ENCODE peak calls at places on chromosomes 5 and 9, in ten cellular contexts. S, X, R, I, H, U, B, Y, K and F are unnamed samples.

GRCh38 chr5:39015743-39016586 is 58.2 kb downstream of the RICTOR start:
- DNase-seq in S (no peak), X (no peak), R (no peak), I (peak; percentile 86), H (peak; percentile 91), U (no peak), B (peak; percentile 56), Y (no peak), K (no peak), F (peak; percentile 30)

GRCh38 chr5:137758719-137759312 is 4.7 kb upstream of the HNRNPA0 start:
- DNase-seq in S (peak; percentile 35), X (no peak), R (no peak), I (no peak), H (peak; percentile 35), U (no peak), B (peak; percentile 30), Y (no peak), K (no peak), F (no peak)

GRCh38 chr9:3337515-3337914 is 188.3 kb downstream of the RFX3 start:
- DNase-seq in S (no peak), X (no peak), R (peak; percentile 16), I (peak; percentile 71), H (peak; percentile 80), U (peak; percentile 12), B (peak; percentile 85), Y (no peak), K (no peak), F (peak; percentile 7)

GRCh38 chr9:137811283-137811870 is 66.2 kb upstream of the CACNA1B start:
- DNase-seq in S (no peak), X (no peak), R (no peak), I (no peak), H (peak; percentile 69), U (no peak), B (no peak), Y (no peak), K (no peak), F (no peak)

GRCh38 chr9:115847245-115847644 is 306.3 kb upstream of the PAPPA start:
- DNase-seq in S (no peak), X (no peak), R (no peak), I (peak; percentile 69), H (peak; percentile 78), U (no peak), B (peak; percentile 52), Y (no peak), K (no peak), F (no peak)

GRCh38 chr5:166068547-166069335 is 2222.7 kb upstream of the WWC1 start:
- DNase-seq in S (no peak), X (no peak), R (no peak), I (no peak), H (no peak), U (no peak), B (no peak), Y (no peak), K (no peak), F (no peak)

GRCh38 chr9:27450752-27451151 is 73.3 kb upstream of the IFNK start:
- DNase-seq in S (no peak), X (no peak), R (no peak), I (no peak), H (no peak), U (no peak), B (no peak), Y (no peak), K (no peak), F (no peak)

GRCh38 chr5:16931334-16932110 is 4.6 kb downstream of the MYO10 start:
- DNase-seq in S (no peak), X (peak; percentile 83), R (no peak), I (peak; percentile 29), H (peak; percentile 25), U (no peak), B (no peak), Y (no peak), K (no peak), F (no peak)

GRCh38 chr5:173594061-173594460 is 22.4 kb downstream of the BOD1 start:
- DNase-seq in S (no peak), X (no peak), R (no peak), I (no peak), H (peak; percentile 66), U (no peak), B (no peak), Y (no peak), K (no peak), F (no peak)
- TF ChIP-seq CTCF in S (no peak), X (no peak), R (no peak), I (no peak), H (no peak), U (no peak), B (no peak), Y (no peak), K (no peak), F (no peak)

DNA sequence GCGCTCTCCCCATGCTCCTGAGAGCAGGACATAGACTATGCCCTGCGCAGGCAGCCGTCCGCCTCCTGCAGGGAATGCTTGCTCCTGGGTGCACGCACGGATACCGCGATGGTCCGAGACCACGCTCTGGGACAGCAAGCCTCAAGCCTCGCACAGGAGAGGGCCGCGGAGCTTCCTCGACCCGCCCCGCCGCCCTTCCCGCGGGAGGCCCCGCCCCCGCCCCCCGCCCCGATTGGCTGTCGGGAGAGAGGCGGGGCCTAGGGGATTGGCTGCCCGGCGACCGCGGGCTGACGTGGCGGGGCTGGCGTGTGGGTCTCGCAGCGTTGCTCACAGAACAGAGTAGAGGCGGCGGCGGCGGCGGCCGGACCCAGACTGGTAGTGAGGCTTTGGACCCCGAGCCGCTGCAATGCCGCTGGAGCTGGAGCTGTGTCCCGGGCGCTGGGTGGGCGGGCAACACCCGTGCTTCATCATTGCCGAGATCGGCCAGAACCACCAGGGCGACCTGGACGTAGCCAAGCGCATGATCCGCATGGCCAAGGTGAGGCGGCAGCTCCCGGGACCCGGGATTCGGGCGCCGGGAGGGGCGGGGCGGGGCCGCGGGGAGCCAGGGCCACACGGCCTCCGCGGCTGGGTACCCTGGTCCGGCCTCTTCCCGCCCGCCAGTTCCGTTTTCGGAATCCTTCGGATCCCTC is at the start of gene NANS:
- DNase-seq in S (peak; percentile 99), X (peak; percentile 97), R (peak; percentile 93), I (peak; percentile 88), H (peak; percentile 97), U (peak; percentile 69), B (peak; percentile 97), Y (peak; percentile 98), K (peak; percentile 88), F (peak; percentile 67)
- TF ChIP-seq CTCF in S (no peak), X (no peak), R (no peak), I (peak; percentile 11), H (peak; percentile 13), U (no peak), B (peak; percentile 11), Y (no peak), K (no peak), F (no peak)

GRCh38 chr5:108345541-108346171 is 36.2 kb downstream of the FBXL17 start:
- DNase-seq in S (peak; percentile 19), X (no peak), R (no peak), I (peak; percentile 75), H (peak; percentile 53), U (no peak), B (peak; percentile 76), Y (peak; percentile 14), K (no peak), F (no peak)
- TF ChIP-seq CTCF in S (peak; percentile 33), X (no peak), R (peak; percentile 56), I (peak; percentile 13), H (peak; percentile 5), U (peak; percentile 4), B (peak; percentile 30), Y (peak; percentile 45), K (peak; percentile 74), F (peak; percentile 24)

DNA sequence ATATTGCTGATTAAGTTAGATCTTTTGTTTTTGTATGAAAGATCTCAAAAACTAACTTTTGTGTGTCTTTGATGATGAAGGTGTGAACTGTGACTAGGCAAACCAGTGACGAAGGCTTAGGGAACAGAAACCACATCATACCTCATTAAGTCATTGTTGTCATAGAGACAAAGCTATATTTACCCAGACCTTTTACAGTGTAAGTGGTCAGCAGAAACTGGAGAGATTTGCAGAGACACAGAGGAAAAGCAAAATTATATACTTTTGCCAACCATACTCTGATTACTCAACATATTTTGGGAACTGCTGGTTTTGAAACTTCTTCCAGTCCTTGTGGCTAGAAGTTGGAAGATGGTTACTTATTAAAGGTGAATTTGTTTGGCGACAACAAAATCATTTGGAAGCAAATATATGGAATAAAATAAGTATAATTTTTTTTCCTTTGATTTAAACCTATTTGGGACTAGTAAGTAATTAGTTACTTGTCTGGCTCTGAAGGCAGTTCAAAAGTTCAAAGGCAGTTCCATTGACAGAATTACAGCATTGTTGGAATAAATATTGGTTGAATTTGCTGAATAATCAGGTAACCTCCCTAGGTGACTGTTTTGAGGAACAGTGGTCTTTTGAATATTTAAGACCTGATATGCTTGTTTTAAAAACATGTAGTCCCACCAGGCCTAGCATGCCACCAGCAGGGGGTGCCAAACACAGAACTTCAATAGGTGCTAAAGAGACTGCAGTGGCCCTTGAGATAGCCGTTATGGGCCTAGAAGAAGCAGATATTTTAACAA is 103.8 kb downstream of the RPS23 start:
- DNase-seq in S (peak; percentile 70), X (peak; percentile 57), R (peak; percentile 46), I (peak; percentile 94), H (peak; percentile 64), U (peak; percentile 61), B (peak; percentile 70), Y (peak; percentile 68), K (peak; percentile 34), F (peak; percentile 39)
- TF ChIP-seq CTCF in S (peak; percentile 66), X (peak; percentile 35), R (peak; percentile 67), I (peak; percentile 73), H (peak; percentile 68), U (peak; percentile 77), B (peak; percentile 75), Y (peak; percentile 66), K (peak; percentile 76), F (peak; percentile 58)